ENCODE peak calls at places on chromosome 6, in seven cellular contexts. One of them, this sample, is unnamed.

GRCh38 chr6:88823998-88824397 is 139.4 kb downstream of the RNGTT start:
- DNase-seq in sciatic nerve: no peak
- DNase-seq in DMS153: no peak
- DNase-seq in GOT3: no peak
- DNase-seq in NCI-H510A: no peak
- DNase-seq in left colon: no peak
- DNase-seq in A172: peak; percentile 8
- DNase-seq in this sample: no peak

GRCh38 chr6:124683507-124683906 is 278.7 kb upstream of the RNF217 start:
- DNase-seq in sciatic nerve: no peak
- DNase-seq in DMS153: no peak
- DNase-seq in GOT3: no peak
- DNase-seq in NCI-H510A: no peak
- DNase-seq in left colon: no peak
- DNase-seq in A172: no peak
- DNase-seq in this sample: peak; percentile 17

GRCh38 chr6:101747160-101747559 is 353.7 kb downstream of the GRIK2 start:
- DNase-seq in sciatic nerve: no peak
- DNase-seq in DMS153: no peak
- DNase-seq in GOT3: no peak
- DNase-seq in NCI-H510A: no peak
- DNase-seq in left colon: no peak
- DNase-seq in A172: no peak
- DNase-seq in this sample: no peak

GRCh38 chr6:138538390-138539031 is 39.2 kb upstream of the NHSL1 start:
- DNase-seq in sciatic nerve: no peak
- DNase-seq in DMS153: no peak
- DNase-seq in GOT3: no peak
- DNase-seq in NCI-H510A: no peak
- DNase-seq in left colon: no peak
- DNase-seq in A172: no peak
- DNase-seq in this sample: no peak

GRCh38 chr6:44016131-44016870 is 111.0 kb downstream of the MRPL14 start:
- DNase-seq in sciatic nerve: peak; percentile 23
- DNase-seq in DMS153: no peak
- DNase-seq in GOT3: no peak
- DNase-seq in NCI-H510A: no peak
- DNase-seq in left colon: no peak
- DNase-seq in A172: no peak
- DNase-seq in this sample: no peak

GRCh38 chr6:20211037-20211940 is 980 bp downstream of the MBOAT1 start:
- DNase-seq in sciatic nerve: no peak
- DNase-seq in DMS153: peak; percentile 37
- DNase-seq in GOT3: no peak
- DNase-seq in NCI-H510A: no peak
- DNase-seq in left colon: no peak
- DNase-seq in A172: peak; percentile 54
- DNase-seq in this sample: peak; percentile 47

GRCh38 chr6:142218441-142218840 is 71.4 kb downstream of the VTA1 start:
- DNase-seq in sciatic nerve: no peak
- DNase-seq in DMS153: no peak
- DNase-seq in GOT3: no peak
- DNase-seq in NCI-H510A: no peak
- DNase-seq in left colon: no peak
- DNase-seq in A172: no peak
- DNase-seq in this sample: no peak

GRCh38 chr6:75206338-75207210 is 721 bp upstream of the COL12A1 start:
- DNase-seq in sciatic nerve: no peak
- DNase-seq in DMS153: no peak
- DNase-seq in GOT3: no peak
- DNase-seq in NCI-H510A: no peak
- DNase-seq in left colon: peak; percentile 17
- DNase-seq in A172: no peak
- DNase-seq in this sample: no peak

GRCh38 chr6:33785766-33786165 is 3.2 kb downstream of the LEMD2 start:
- DNase-seq in sciatic nerve: no peak
- DNase-seq in DMS153: no peak
- DNase-seq in GOT3: no peak
- DNase-seq in NCI-H510A: no peak
- DNase-seq in left colon: no peak
- DNase-seq in A172: peak; percentile 90
- DNase-seq in this sample: no peak

GRCh38 chr6:135871296-135871695 is 19.8 kb downstream of the PDE7B start:
- DNase-seq in sciatic nerve: no peak
- DNase-seq in DMS153: no peak
- DNase-seq in GOT3: no peak
- DNase-seq in NCI-H510A: no peak
- DNase-seq in left colon: no peak
- DNase-seq in A172: peak; percentile 26
- DNase-seq in this sample: no peak

GRCh38 chr6:1993049-1993448 is 252.4 kb downstream of the GMDS start:
- DNase-seq in sciatic nerve: no peak
- DNase-seq in DMS153: no peak
- DNase-seq in GOT3: no peak
- DNase-seq in NCI-H510A: no peak
- DNase-seq in left colon: no peak
- DNase-seq in A172: peak; percentile 22
- DNase-seq in this sample: no peak

GRCh38 chr6:84358581-84358980 is 131.1 kb upstream of the CEP162 start:
- DNase-seq in sciatic nerve: no peak
- DNase-seq in DMS153: no peak
- DNase-seq in GOT3: no peak
- DNase-seq in NCI-H510A: no peak
- DNase-seq in left colon: no peak
- DNase-seq in A172: no peak
- DNase-seq in this sample: no peak

This sample was measured in iPS-NIHi11.